ENCODE peak calls at places on chromosomes 3 and 15, in nine cellular contexts. One of them, this sample, is unnamed.

GRCh38 chr3:193928354-193929209 is 207.4 kb upstream of the HES1 start:
- DNase-seq in 8988T: no peak
- DNase-seq in T follicular helper cell: no peak
- DNase-seq in HCT116: no peak
- DNase-seq in fibroblast of pulmonary artery: peak; percentile 53
- DNase-seq in fibroblast of lung: peak; percentile 53
- DNase-seq in NCI-H748 treated with DMSO at 0.1 percent for 48 hours: no peak
- DNase-seq in stimulated activated CD4-positive, alpha-beta T cell treated with anti-CD3 and anti-CD28 coated beads, Interleukin-2, amount 100 ng/mL, for 24 hours: no peak
- DNase-seq in NCI-H774: no peak
- DNase-seq in this sample: peak; percentile 3

GRCh38 chr3:154334973-154335420 is 10.7 kb upstream of the DHX36 start:
- DNase-seq in 8988T: no peak
- DNase-seq in T follicular helper cell: no peak
- DNase-seq in HCT116: no peak
- DNase-seq in fibroblast of pulmonary artery: peak; percentile 62
- DNase-seq in fibroblast of lung: peak; percentile 27
- DNase-seq in NCI-H748 treated with DMSO at 0.1 percent for 48 hours: peak; percentile 22
- DNase-seq in stimulated activated CD4-positive, alpha-beta T cell treated with anti-CD3 and anti-CD28 coated beads, Interleukin-2, amount 100 ng/mL, for 24 hours: no peak
- DNase-seq in NCI-H774: peak; percentile 12
- DNase-seq in this sample: peak; percentile 45

GRCh38 chr3:170301404-170301803 is 56.1 kb upstream of the SKIL start:
- DNase-seq in 8988T: no peak
- DNase-seq in T follicular helper cell: no peak
- DNase-seq in HCT116: no peak
- DNase-seq in fibroblast of pulmonary artery: peak; percentile 71
- DNase-seq in fibroblast of lung: peak; percentile 62
- DNase-seq in NCI-H748 treated with DMSO at 0.1 percent for 48 hours: peak; percentile 5
- DNase-seq in stimulated activated CD4-positive, alpha-beta T cell treated with anti-CD3 and anti-CD28 coated beads, Interleukin-2, amount 100 ng/mL, for 24 hours: no peak
- DNase-seq in NCI-H774: no peak
- DNase-seq in this sample: no peak

GRCh38 chr3:66255865-66256264 is 35.1 kb downstream of the SLC25A26 start:
- DNase-seq in 8988T: no peak
- DNase-seq in T follicular helper cell: no peak
- DNase-seq in HCT116: no peak
- DNase-seq in fibroblast of pulmonary artery: no peak
- DNase-seq in fibroblast of lung: no peak
- DNase-seq in NCI-H748 treated with DMSO at 0.1 percent for 48 hours: no peak
- DNase-seq in stimulated activated CD4-positive, alpha-beta T cell treated with anti-CD3 and anti-CD28 coated beads, Interleukin-2, amount 100 ng/mL, for 24 hours: no peak
- DNase-seq in NCI-H774: no peak
- DNase-seq in this sample: no peak

GRCh38 chr3:127053450-127053849 is 70.5 kb downstream of the PLXNA1 start:
- DNase-seq in 8988T: no peak
- DNase-seq in T follicular helper cell: no peak
- DNase-seq in HCT116: no peak
- DNase-seq in fibroblast of pulmonary artery: no peak
- DNase-seq in fibroblast of lung: no peak
- DNase-seq in NCI-H748 treated with DMSO at 0.1 percent for 48 hours: no peak
- DNase-seq in stimulated activated CD4-positive, alpha-beta T cell treated with anti-CD3 and anti-CD28 coated beads, Interleukin-2, amount 100 ng/mL, for 24 hours: no peak
- DNase-seq in NCI-H774: no peak
- DNase-seq in this sample: no peak

GRCh38 chr15:75785771-75786563 is 57.3 kb upstream of the UBE2Q2 start:
- DNase-seq in 8988T: no peak
- DNase-seq in T follicular helper cell: no peak
- DNase-seq in HCT116: no peak
- DNase-seq in fibroblast of pulmonary artery: peak; percentile 12
- DNase-seq in fibroblast of lung: peak; percentile 9
- DNase-seq in NCI-H748 treated with DMSO at 0.1 percent for 48 hours: no peak
- DNase-seq in stimulated activated CD4-positive, alpha-beta T cell treated with anti-CD3 and anti-CD28 coated beads, Interleukin-2, amount 100 ng/mL, for 24 hours: no peak
- DNase-seq in NCI-H774: no peak
- DNase-seq in this sample: no peak

GRCh38 chr3:14425574-14426304 is 23.3 kb downstream of the SLC6A6 start:
- DNase-seq in 8988T: no peak
- DNase-seq in T follicular helper cell: no peak
- DNase-seq in HCT116: no peak
- DNase-seq in fibroblast of pulmonary artery: no peak
- DNase-seq in fibroblast of lung: peak; percentile 30
- DNase-seq in NCI-H748 treated with DMSO at 0.1 percent for 48 hours: no peak
- DNase-seq in stimulated activated CD4-positive, alpha-beta T cell treated with anti-CD3 and anti-CD28 coated beads, Interleukin-2, amount 100 ng/mL, for 24 hours: peak; percentile 53
- DNase-seq in NCI-H774: no peak
- DNase-seq in this sample: no peak

GRCh38 chr3:24829632-24830229 is 335.1 kb upstream of the THRB start:
- DNase-seq in 8988T: no peak
- DNase-seq in T follicular helper cell: no peak
- DNase-seq in HCT116: no peak
- DNase-seq in fibroblast of pulmonary artery: no peak
- DNase-seq in fibroblast of lung: no peak
- DNase-seq in NCI-H748 treated with DMSO at 0.1 percent for 48 hours: peak; percentile 8
- DNase-seq in stimulated activated CD4-positive, alpha-beta T cell treated with anti-CD3 and anti-CD28 coated beads, Interleukin-2, amount 100 ng/mL, for 24 hours: no peak
- DNase-seq in NCI-H774: no peak
- DNase-seq in this sample: peak; percentile 12

GRCh38 chr3:58271901-58272501 is 34.0 kb upstream of the RPP14 start:
- DNase-seq in 8988T: peak; percentile 66
- DNase-seq in T follicular helper cell: no peak
- DNase-seq in HCT116: peak; percentile 73
- DNase-seq in fibroblast of pulmonary artery: peak; percentile 92
- DNase-seq in fibroblast of lung: peak; percentile 95
- DNase-seq in NCI-H748 treated with DMSO at 0.1 percent for 48 hours: no peak
- DNase-seq in stimulated activated CD4-positive, alpha-beta T cell treated with anti-CD3 and anti-CD28 coated beads, Interleukin-2, amount 100 ng/mL, for 24 hours: peak; percentile 4
- DNase-seq in NCI-H774: no peak
- DNase-seq in this sample: peak; percentile 42

GRCh38 chr3:180383332-180384020 is 218.5 kb upstream of the TTC14 start:
- DNase-seq in 8988T: no peak
- DNase-seq in T follicular helper cell: no peak
- DNase-seq in HCT116: no peak
- DNase-seq in fibroblast of pulmonary artery: no peak
- DNase-seq in fibroblast of lung: no peak
- DNase-seq in NCI-H748 treated with DMSO at 0.1 percent for 48 hours: no peak
- DNase-seq in stimulated activated CD4-positive, alpha-beta T cell treated with anti-CD3 and anti-CD28 coated beads, Interleukin-2, amount 100 ng/mL, for 24 hours: no peak
- DNase-seq in NCI-H774: no peak
- DNase-seq in this sample: no peak

GRCh38 chr3:50257990-50258389 is 11.0 kb upstream of the SEMA3B start:
- DNase-seq in 8988T: no peak
- DNase-seq in T follicular helper cell: no peak
- DNase-seq in HCT116: no peak
- DNase-seq in fibroblast of pulmonary artery: no peak
- DNase-seq in fibroblast of lung: no peak
- DNase-seq in NCI-H748 treated with DMSO at 0.1 percent for 48 hours: no peak
- DNase-seq in stimulated activated CD4-positive, alpha-beta T cell treated with anti-CD3 and anti-CD28 coated beads, Interleukin-2, amount 100 ng/mL, for 24 hours: no peak
- DNase-seq in NCI-H774: no peak
- DNase-seq in this sample: no peak

GRCh38 chr3:39088889-39089288 is 18.5 kb downstream of the GORASP1 start:
- DNase-seq in 8988T: no peak
- DNase-seq in T follicular helper cell: no peak
- DNase-seq in HCT116: no peak
- DNase-seq in fibroblast of pulmonary artery: peak; percentile 31
- DNase-seq in fibroblast of lung: peak; percentile 5
- DNase-seq in NCI-H748 treated with DMSO at 0.1 percent for 48 hours: no peak
- DNase-seq in stimulated activated CD4-positive, alpha-beta T cell treated with anti-CD3 and anti-CD28 coated beads, Interleukin-2, amount 100 ng/mL, for 24 hours: no peak
- DNase-seq in NCI-H774: no peak
- DNase-seq in this sample: no peak

GRCh38 chr15:78384651-78385050 is 44.5 kb downstream of the CRABP1 start:
- DNase-seq in 8988T: no peak
- DNase-seq in T follicular helper cell: no peak
- DNase-seq in HCT116: no peak
- DNase-seq in fibroblast of pulmonary artery: no peak
- DNase-seq in fibroblast of lung: no peak
- DNase-seq in NCI-H748 treated with DMSO at 0.1 percent for 48 hours: no peak
- DNase-seq in stimulated activated CD4-positive, alpha-beta T cell treated with anti-CD3 and anti-CD28 coated beads, Interleukin-2, amount 100 ng/mL, for 24 hours: no peak
- DNase-seq in NCI-H774: no peak
- DNase-seq in this sample: no peak